ENCODE peak calls at places on chromosome 20, in ten cellular contexts. X, S, H, U, C, W, I, L, N and A are unnamed samples.

GRCh38 chr20:52130406-52130805 is 61.2 kb downstream of the ZFP64 start:
- DNase-seq in X (peak; percentile 48), S (no peak), H (no peak), U (no peak), C (no peak), W (no peak), I (no peak), L (no peak), N (no peak), A (no peak)

GRCh38 chr20:62227977-62228958 is 8.2 kb upstream of the HRH3 start:
- DNase-seq in X (no peak), S (peak; percentile 59), H (no peak), U (no peak), C (no peak), W (no peak), I (no peak), L (no peak), N (no peak), A (no peak)

GRCh38 chr20:13649548-13649947 is 10.8 kb upstream of the TASP1 start:
- DNase-seq in X (no peak), S (peak; percentile 16), H (no peak), U (no peak), C (no peak), W (no peak), I (no peak), L (peak; percentile 7), N (no peak), A (no peak)

GRCh38 chr20:52190437-52191131 is 995 bp downstream of the ZFP64 start:
- DNase-seq in X (peak; percentile 32), S (no peak), H (no peak), U (no peak), C (no peak), W (no peak), I (peak; percentile 19), L (peak; percentile 25), N (peak; percentile 68), A (no peak)

GRCh38 chr20:14986026-14986655 is 648.7 kb upstream of the FLRT3 start:
- DNase-seq in X (peak; percentile 82), S (no peak), H (no peak), U (peak; percentile 82), C (no peak), W (no peak), I (no peak), L (no peak), N (no peak), A (no peak)

GRCh38 chr20:22597303-22597702 is 12.9 kb upstream of the FOXA2 start:
- DNase-seq in X (no peak), S (no peak), H (no peak), U (no peak), C (no peak), W (no peak), I (no peak), L (no peak), N (no peak), A (no peak)

GRCh38 chr20:542777-543368 is 717 bp downstream of the CSNK2A1 start:
- DNase-seq in X (no peak), S (peak; percentile 24), H (no peak), U (peak; percentile 71), C (peak; percentile 21), W (no peak), I (no peak), L (no peak), N (peak; percentile 57), A (peak; percentile 21)

GRCh38 chr20:51758978-51759544 is 9.1 kb downstream of the ATP9A start:
- DNase-seq in X (no peak), S (no peak), H (no peak), U (no peak), C (no peak), W (no peak), I (peak; percentile 70), L (no peak), N (no peak), A (no peak)

GRCh38 chr20:55172310-55173002 is 697.1 kb downstream of the DOK5 start:
- DNase-seq in X (no peak), S (no peak), H (no peak), U (no peak), C (no peak), W (no peak), I (no peak), L (no peak), N (no peak), A (no peak)

GRCh38 chr20:7695622-7696021 is 244.6 kb downstream of the HAO1 start:
- DNase-seq in X (no peak), S (no peak), H (no peak), U (no peak), C (no peak), W (no peak), I (no peak), L (peak; percentile 85), N (no peak), A (no peak)

GRCh38 chr20:21514553-21515251 is 838 bp upstream of the NKX2-2 start:
- DNase-seq in X (no peak), S (peak; percentile 89), H (no peak), U (no peak), C (peak; percentile 16), W (peak; percentile 64), I (no peak), L (no peak), N (peak; percentile 63), A (no peak)

GRCh38 chr20:38723982-38724602 is at the start of gene SLC32A1:
- DNase-seq in X (no peak), S (peak; percentile 54), H (no peak), U (no peak), C (no peak), W (no peak), I (no peak), L (no peak), N (peak; percentile 48), A (peak; percentile 26)

DNA sequence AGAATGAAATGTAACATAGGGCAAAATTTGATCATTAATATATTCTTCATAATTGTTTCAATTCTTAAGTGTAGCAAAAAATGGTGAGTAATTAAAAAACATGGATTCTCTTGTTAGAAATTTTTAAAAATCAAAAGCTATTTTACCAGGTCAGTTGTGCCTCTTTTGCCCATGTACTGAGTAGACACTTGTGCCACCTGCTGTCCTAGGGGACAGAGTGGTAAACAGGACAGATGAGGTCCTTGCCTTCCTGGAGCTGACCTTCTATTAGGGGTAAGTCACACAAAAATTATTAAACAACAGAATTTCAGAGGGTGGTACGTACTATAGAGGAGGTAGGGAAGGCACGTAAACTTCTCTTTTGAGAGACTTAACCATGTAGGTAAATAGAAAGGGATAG is 6.5 kb downstream of the RNF24 start:
- DNase-seq in X (no peak), S (no peak), H (no peak), U (no peak), C (no peak), W (no peak), I (no peak), L (no peak), N (no peak), A (no peak)
- TF ChIP-seq CTCF in X (no peak), S (no peak), H (no peak), U (no peak), C (no peak), W (no peak), I (no peak), L (no peak), N (peak; percentile 25), A (peak; percentile 16)

DNA sequence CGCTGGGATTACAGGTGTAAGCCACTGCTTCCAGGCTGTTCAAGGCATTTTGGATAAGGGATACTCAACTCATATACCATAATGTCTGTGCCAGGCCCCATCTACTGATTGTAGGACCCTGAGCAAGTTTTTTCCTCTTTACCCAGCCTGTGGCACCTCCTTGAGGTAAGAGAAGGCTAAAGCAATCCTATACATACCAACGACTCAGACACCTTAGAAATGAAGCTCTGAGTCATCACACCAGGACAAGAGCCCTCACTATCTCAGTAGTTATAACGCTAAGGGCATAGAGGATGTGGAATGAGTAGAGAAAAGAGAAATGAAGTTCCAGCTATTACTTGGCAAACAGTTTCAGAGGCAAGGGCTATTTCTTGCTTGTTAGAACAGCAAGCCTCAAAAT is 16.9 kb downstream of the NDRG3 start:
- DNase-seq in X (no peak), S (no peak), H (no peak), U (no peak), C (no peak), W (no peak), I (no peak), L (peak; percentile 9), N (peak; percentile 40), A (no peak)
- TF ChIP-seq CTCF in X (no peak), S (no peak), H (no peak), U (no peak), C (no peak), W (peak; percentile 26), I (no peak), L (no peak), N (peak; percentile 17), A (peak; percentile 12)

DNA sequence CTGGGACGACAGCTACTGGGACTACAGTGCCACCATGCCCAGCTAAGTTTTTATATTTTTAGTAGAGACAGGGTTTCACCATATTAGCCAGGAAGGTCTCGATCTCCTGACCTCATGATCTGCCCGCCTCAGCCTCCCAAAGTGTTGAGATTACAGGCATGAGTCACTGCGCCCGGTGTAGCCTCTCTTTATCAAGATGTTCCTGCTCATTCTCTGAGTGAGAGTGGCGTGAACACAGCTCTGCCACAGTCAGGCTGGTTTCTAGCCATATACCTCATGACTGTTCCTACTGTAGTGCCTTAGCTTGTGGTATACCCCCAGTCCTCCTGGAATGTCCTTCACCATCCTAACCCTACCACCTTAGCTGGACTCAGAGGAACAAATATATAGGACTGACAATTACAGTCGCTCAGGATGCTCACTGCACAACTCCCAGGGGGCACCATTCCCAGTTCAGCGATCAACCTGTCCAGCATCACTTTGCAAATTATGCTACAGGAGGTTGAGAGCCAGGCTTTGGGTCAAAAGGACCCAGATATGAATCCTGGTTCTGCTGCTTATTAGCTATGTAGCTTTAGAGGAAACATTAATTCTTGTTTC is 86.3 kb downstream of the CHMP4B start:
- DNase-seq in X (no peak), S (peak; percentile 36), H (no peak), U (no peak), C (no peak), W (no peak), I (no peak), L (no peak), N (no peak), A (no peak)
- TF ChIP-seq CTCF in X (no peak), S (peak; percentile 30), H (no peak), U (peak; percentile 34), C (peak; percentile 52), W (peak; percentile 61), I (no peak), L (no peak), N (no peak), A (no peak)

GRCh38 chr20:50509923-50510705 is at the start of gene PTPN1:
- DNase-seq in X (peak; percentile 99), S (peak; percentile 99), H (peak; percentile 99), U (peak; percentile 99), C (peak; percentile 98), W (peak; percentile 98), I (peak; percentile 97), L (peak; percentile 98), N (peak; percentile 96), A (peak; percentile 89)

GRCh38 chr20:50504231-50504823 is 5.9 kb upstream of the PTPN1 start:
- DNase-seq in X (peak; percentile 61), S (no peak), H (no peak), U (no peak), C (no peak), W (no peak), I (no peak), L (peak; percentile 40), N (no peak), A (no peak)

GRCh38 chr20:50508171-50508761 is 1.9 kb upstream of the PTPN1 start:
- DNase-seq in X (no peak), S (no peak), H (no peak), U (no peak), C (no peak), W (no peak), I (no peak), L (no peak), N (no peak), A (no peak)

GRCh38 chr20:50501970-50502745 is 8.0 kb upstream of the PTPN1 start:
- DNase-seq in X (no peak), S (no peak), H (no peak), U (no peak), C (no peak), W (no peak), I (no peak), L (no peak), N (no peak), A (no peak)

GRCh38 chr20:50506270-50506579 is 4.0 kb upstream of the PTPN1 start:
- DNase-seq in X (no peak), S (peak; percentile 25), H (no peak), U (no peak), C (no peak), W (no peak), I (no peak), L (no peak), N (no peak), A (no peak)
- TF ChIP-seq CTCF in X (no peak), S (no peak), H (no peak), U (no peak), C (peak; percentile 20), W (no peak), I (no peak), L (no peak), N (no peak), A (peak; percentile 1)